ENCODE peak calls at places on chromosomes 7 and 10, in four cellular contexts. Q is GM13976, H is astrocyte, J is cardiac muscle cell. G is an unnamed sample.

GRCh38 chr7:18345641-18346234 is 149.8 kb upstream of the HDAC9 start:
- DNase-seq in Q (no peak), H (peak), J (peak), G (no peak)

GRCh38 chr7:139476139-139476538 is 7.3 kb downstream of the KLRG2 start:
- DNase-seq in Q (no peak), H (no peak), J (no peak), G (no peak)

GRCh38 chr7:7694542-7694941 is 23.9 kb downstream of the RPA3 start:
- DNase-seq in Q (no peak), H (no peak), J (no peak), G (no peak)

GRCh38 chr7:138163800-138164199 is 87.5 kb downstream of the AKR1D1 start:
- DNase-seq in Q (no peak), H (no peak), J (no peak), G (no peak)

GRCh38 chr10:49254556-49255318 is 44.2 kb upstream of the C10orf71 start:
- DNase-seq in Q (no peak), H (no peak), J (no peak), G (no peak)

GRCh38 chr10:114684822-114685209 is 26.7 kb upstream of the ABLIM1 start:
- DNase-seq in Q (no peak), H (peak), J (no peak), G (no peak)

GRCh38 chr7:16345979-16346958 is 75.1 kb downstream of the CRPPA start:
- DNase-seq in Q (no peak), H (peak), J (no peak), G (no peak)

GRCh38 chr10:6721480-6721879 is 141.4 kb upstream of the PRKCQ start:
- DNase-seq in Q (no peak), H (peak), J (no peak), G (no peak)

GRCh38 chr10:128068398-128069285 is 57.6 kb downstream of the MKI67 start:
- DNase-seq in Q (no peak), H (no peak), J (no peak), G (no peak)

GRCh38 chr7:120052884-120053382 is 220.0 kb upstream of the KCND2 start:
- DNase-seq in Q (no peak), H (peak), J (no peak), G (no peak)

GRCh38 chr10:1369197-1369596 is 313.0 kb downstream of the WDR37 start:
- DNase-seq in Q (no peak), H (no peak), J (no peak), G (no peak)

GRCh38 chr7:5679741-5680473 is 101.6 kb downstream of the RNF216 start:
- DNase-seq in Q (peak), H (no peak), J (no peak), G (peak)

GRCh38 chr7:75951506-75951905 is 36.6 kb downstream of the POR start:
- DNase-seq in Q (no peak), H (no peak), J (no peak), G (no peak)

GRCh38 chr10:89224697-89225443 is 17.8 kb upstream of the CH25H start:
- DNase-seq in Q (no peak), H (no peak), J (no peak), G (no peak)

GRCh38 chr10:49508249-49508648 is 30.7 kb downstream of the ERCC6 start:
- DNase-seq in Q (no peak), H (no peak), J (no peak), G (no peak)

GRCh38 chr7:39720586-39720985 is 97.2 kb downstream of the RALA start:
- DNase-seq in Q (no peak), H (peak), J (no peak), G (no peak)

GRCh38 chr7:97495487-97495886 is 236.4 kb upstream of the TAC1 start:
- DNase-seq in Q (no peak), H (no peak), J (no peak), G (no peak)
- TF ChIP-seq CTCF in Q (no peak), H (no peak), J (no peak), G (no peak)

GRCh38 chr10:31947144-31947926 is 18.7 kb upstream of the ARHGAP12 start:
- DNase-seq in Q (no peak), H (peak), J (no peak), G (peak)
- TF ChIP-seq CTCF in Q (no peak), H (peak), J (peak), G (no peak)

DNA sequence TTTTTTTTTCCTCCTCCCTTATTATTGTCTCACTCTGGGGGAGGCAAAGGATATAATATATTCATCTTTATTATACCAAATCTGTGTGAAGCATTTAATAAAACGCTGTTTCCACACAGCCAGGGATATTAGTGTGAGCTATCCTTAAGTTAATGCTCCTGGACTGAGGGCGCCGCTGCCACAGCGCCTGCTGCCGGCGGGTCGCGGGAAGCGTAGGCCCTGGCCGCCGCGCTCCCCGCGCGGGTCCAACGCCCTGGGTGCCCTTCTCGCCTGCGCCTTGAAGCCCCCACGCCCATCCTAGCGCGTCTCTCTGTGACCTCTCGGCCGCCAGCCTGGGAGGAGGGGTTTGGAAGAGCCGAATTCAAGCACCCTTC is 9.5 kb upstream of the LBX1 start:
- DNase-seq in Q (no peak), H (no peak), J (peak), G (no peak)
- TF ChIP-seq CTCF in Q (peak), H (peak), J (peak), G (peak)

GRCh38 chr7:116584721-116585120 is 59.9 kb downstream of the CAV1 start:
- DNase-seq in Q (no peak), H (peak), J (no peak), G (no peak)

GRCh38 chr7:116582806-116583444 is 58.1 kb downstream of the CAV1 start:
- DNase-seq in Q (no peak), H (peak), J (no peak), G (no peak)

GRCh38 chr7:116583653-116584052 is 58.8 kb downstream of the CAV1 start:
- DNase-seq in Q (peak), H (no peak), J (no peak), G (peak)

GRCh38 chr7:116579835-116580234 is 55.0 kb downstream of the CAV1 start:
- DNase-seq in Q (no peak), H (no peak), J (no peak), G (no peak)

GRCh38 chr7:116582164-116582732 is 57.4 kb downstream of the CAV1 start:
- DNase-seq in Q (no peak), H (peak), J (no peak), G (no peak)
- TF ChIP-seq CTCF in Q (no peak), H (peak), J (peak), G (no peak)

GRCh38 chr10:78433722-78434535 is 400.3 kb downstream of the RPS24 start:
- DNase-seq in Q (no peak), H (no peak), J (no peak), G (no peak)

GRCh38 chr10:78434886-78435285 is 401.2 kb downstream of the RPS24 start:
- DNase-seq in Q (no peak), H (no peak), J (no peak), G (no peak)

GRCh38 chr10:78433063-78433717 is 399.5 kb downstream of the RPS24 start:
- DNase-seq in Q (no peak), H (no peak), J (no peak), G (no peak)

GRCh38 chr10:78429994-78430393 is 396.3 kb downstream of the RPS24 start:
- DNase-seq in Q (no peak), H (no peak), J (no peak), G (no peak)

GRCh38 chr10:78432582-78432981 is 398.9 kb downstream of the RPS24 start:
- DNase-seq in Q (no peak), H (no peak), J (peak), G (no peak)
- TF ChIP-seq CTCF in Q (no peak), H (no peak), J (peak), G (no peak)

GRCh38 chr10:29067161-29067560 is 221.7 kb upstream of the LYZL1 start:
- DNase-seq in Q (no peak), H (peak), J (peak), G (no peak)

GRCh38 chr10:29068302-29068701 is 220.6 kb upstream of the LYZL1 start:
- DNase-seq in Q (no peak), H (no peak), J (no peak), G (no peak)

GRCh38 chr10:29067628-29068027 is 221.2 kb upstream of the LYZL1 start:
- DNase-seq in Q (no peak), H (no peak), J (no peak), G (no peak)

GRCh38 chr10:29063806-29064644 is 224.8 kb upstream of the LYZL1 start:
- DNase-seq in Q (no peak), H (peak), J (peak), G (no peak)

DNA sequence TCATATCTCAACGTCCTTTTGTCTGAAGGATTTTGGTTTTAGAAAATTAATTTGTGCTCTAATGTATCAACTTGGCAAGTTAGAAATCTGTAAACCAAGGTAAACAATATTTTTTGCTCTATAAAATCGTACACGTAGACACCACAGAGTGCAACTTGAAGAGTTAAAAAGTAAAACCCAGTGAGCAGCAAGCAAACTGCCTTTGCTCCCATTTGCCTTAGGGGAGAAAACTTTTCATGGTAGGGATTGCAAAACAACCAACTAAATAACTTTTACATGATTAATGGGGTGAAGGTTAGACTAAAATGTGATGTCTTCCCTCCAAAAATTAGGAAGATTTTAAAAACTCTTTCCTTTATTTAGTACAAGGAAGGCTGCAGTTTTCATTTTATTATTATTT is 224.2 kb upstream of the LYZL1 start:
- DNase-seq in Q (no peak), H (no peak), J (no peak), G (no peak)
- TF ChIP-seq CTCF in Q (no peak), H (no peak), J (no peak), G (no peak)